ENCODE peak calls at places on chromosomes 5 and 9, in nine cellular contexts. S, V, X, Z, Y, P, M, A and Q are unnamed samples.

GRCh38 chr5:62000646-62001045 is 305.4 kb upstream of the KIF2A start:
- DNase-seq in S (no peak), V (no peak), X (no peak), Z (no peak), Y (no peak), P (no peak), M (no peak), A (no peak), Q (no peak)

GRCh38 chr9:14270358-14271077 is 43.4 kb downstream of the NFIB start:
- DNase-seq in S (peak), V (no peak), X (no peak), Z (no peak), Y (no peak), P (no peak), M (no peak), A (no peak), Q (no peak)

GRCh38 chr5:98401645-98402044 is 371.8 kb upstream of the RGMB start:
- DNase-seq in S (no peak), V (no peak), X (no peak), Z (no peak), Y (no peak), P (no peak), M (no peak), A (no peak), Q (peak)

GRCh38 chr9:123550797-123551196 is 194.8 kb downstream of the CRB2 start:
- DNase-seq in S (no peak), V (no peak), X (no peak), Z (no peak), Y (no peak), P (no peak), M (no peak), A (no peak), Q (no peak)

GRCh38 chr5:150350524-150351344 is 6.8 kb upstream of the TCOF1 start:
- DNase-seq in S (peak), V (peak), X (peak), Z (peak), Y (peak), P (peak), M (peak), A (no peak), Q (peak)

GRCh38 chr9:95116002-95116819 is 201.3 kb downstream of the FANCC start:
- DNase-seq in S (peak), V (no peak), X (no peak), Z (peak), Y (no peak), P (no peak), M (peak), A (no peak), Q (no peak)

GRCh38 chr9:86684148-86684547 is 263.2 kb downstream of the GAS1 start:
- DNase-seq in S (no peak), V (no peak), X (no peak), Z (no peak), Y (no peak), P (no peak), M (no peak), A (no peak), Q (no peak)

GRCh38 chr5:10485142-10485795 is 43.6 kb downstream of the ROPN1L start:
- DNase-seq in S (peak), V (peak), X (peak), Z (no peak), Y (no peak), P (peak), M (no peak), A (no peak), Q (peak)

GRCh38 chr9:98983295-98984268 is 39.9 kb downstream of the COL15A1 start:
- DNase-seq in S (peak), V (no peak), X (no peak), Z (no peak), Y (no peak), P (no peak), M (no peak), A (no peak), Q (peak)

GRCh38 chr5:41967401-41967800 is 42.3 kb downstream of the FBXO4 start:
- DNase-seq in S (no peak), V (no peak), X (no peak), Z (no peak), Y (no peak), P (no peak), M (no peak), A (no peak), Q (no peak)

GRCh38 chr5:32076699-32077695 is 97.1 kb downstream of the GOLPH3 start:
- DNase-seq in S (no peak), V (peak), X (peak), Z (no peak), Y (no peak), P (peak), M (peak), A (no peak), Q (peak)

GRCh38 chr9:129570450-129571297 is 50.2 kb downstream of the C9orf50 start:
- DNase-seq in S (peak), V (peak), X (peak), Z (no peak), Y (no peak), P (peak), M (peak), A (peak), Q (no peak)

GRCh38 chr9:8020161-8020560 is 220.6 kb upstream of the DMAC1 start:
- DNase-seq in S (no peak), V (no peak), X (no peak), Z (no peak), Y (no peak), P (no peak), M (no peak), A (no peak), Q (no peak)

GRCh38 chr9:79254900-79255651 is 316.7 kb upstream of the TLE4 start:
- DNase-seq in S (no peak), V (no peak), X (no peak), Z (no peak), Y (no peak), P (no peak), M (no peak), A (no peak), Q (peak)

GRCh38 chr5:177113566-177114424 is 19.8 kb upstream of the NSD1 start:
- DNase-seq in S (peak), V (peak), X (peak), Z (peak), Y (peak), P (peak), M (peak), A (no peak), Q (no peak)

GRCh38 chr5:40587284-40587882 is 92.3 kb upstream of the PTGER4 start:
- DNase-seq in S (no peak), V (no peak), X (no peak), Z (no peak), Y (no peak), P (no peak), M (no peak), A (no peak), Q (no peak)

GRCh38 chr5:157253547-157253946 is 12.4 kb upstream of the CYFIP2 start:
- DNase-seq in S (no peak), V (no peak), X (peak), Z (no peak), Y (no peak), P (peak), M (peak), A (no peak), Q (peak)

GRCh38 chr5:148559461-148559860 is 94.9 kb downstream of the HTR4 start:
- DNase-seq in S (no peak), V (no peak), X (no peak), Z (no peak), Y (no peak), P (peak), M (peak), A (no peak), Q (no peak)

GRCh38 chr5:143016777-143017374 is 246.7 kb downstream of the ARHGAP26 start:
- DNase-seq in S (no peak), V (no peak), X (no peak), Z (no peak), Y (no peak), P (peak), M (peak), A (no peak), Q (peak)

GRCh38 chr5:81302596-81302995 is 1.2 kb downstream of the ZCCHC9 start:
- DNase-seq in S (no peak), V (no peak), X (no peak), Z (no peak), Y (no peak), P (no peak), M (no peak), A (no peak), Q (no peak)

GRCh38 chr5:51278458-51279049 is 104.7 kb upstream of the ISL1 start:
- DNase-seq in S (no peak), V (no peak), X (no peak), Z (no peak), Y (no peak), P (no peak), M (no peak), A (no peak), Q (peak)

GRCh38 chr9:37608250-37608649 is 15.9 kb upstream of the TOMM5 start:
- DNase-seq in S (no peak), V (no peak), X (no peak), Z (no peak), Y (no peak), P (no peak), M (no peak), A (no peak), Q (no peak)

GRCh38 chr5:10233505-10233904 is 16.2 kb downstream of the ATPSCKMT start:
- DNase-seq in S (no peak), V (no peak), X (peak), Z (peak), Y (no peak), P (peak), M (no peak), A (no peak), Q (peak)

GRCh38 chr9:25603106-25603505 is 75.1 kb downstream of the TUSC1 start:
- DNase-seq in S (no peak), V (no peak), X (no peak), Z (no peak), Y (no peak), P (no peak), M (no peak), A (no peak), Q (no peak)

GRCh38 chr9:91056917-91057316 is 255.3 kb downstream of the SYK start:
- DNase-seq in S (no peak), V (no peak), X (no peak), Z (no peak), Y (no peak), P (no peak), M (no peak), A (no peak), Q (no peak)

GRCh38 chr9:97518909-97519307 is 17.4 kb downstream of the TMOD1 start:
- DNase-seq in S (peak), V (no peak), X (peak), Z (no peak), Y (no peak), P (peak), M (peak), A (no peak), Q (no peak)

GRCh38 chr5:34718516-34718915 is 62.4 kb downstream of the RAI14 start:
- DNase-seq in S (no peak), V (no peak), X (no peak), Z (no peak), Y (no peak), P (no peak), M (no peak), A (no peak), Q (no peak)

GRCh38 chr5:34721359-34721758 is 65.2 kb downstream of the RAI14 start:
- DNase-seq in S (no peak), V (no peak), X (no peak), Z (no peak), Y (no peak), P (no peak), M (no peak), A (no peak), Q (no peak)

GRCh38 chr5:34717426-34718327 is 61.5 kb downstream of the RAI14 start:
- DNase-seq in S (no peak), V (no peak), X (no peak), Z (no peak), Y (no peak), P (peak), M (no peak), A (no peak), Q (peak)

GRCh38 chr5:34716986-34717385 is 60.9 kb downstream of the RAI14 start:
- DNase-seq in S (no peak), V (no peak), X (no peak), Z (no peak), Y (no peak), P (no peak), M (no peak), A (no peak), Q (no peak)

DNA sequence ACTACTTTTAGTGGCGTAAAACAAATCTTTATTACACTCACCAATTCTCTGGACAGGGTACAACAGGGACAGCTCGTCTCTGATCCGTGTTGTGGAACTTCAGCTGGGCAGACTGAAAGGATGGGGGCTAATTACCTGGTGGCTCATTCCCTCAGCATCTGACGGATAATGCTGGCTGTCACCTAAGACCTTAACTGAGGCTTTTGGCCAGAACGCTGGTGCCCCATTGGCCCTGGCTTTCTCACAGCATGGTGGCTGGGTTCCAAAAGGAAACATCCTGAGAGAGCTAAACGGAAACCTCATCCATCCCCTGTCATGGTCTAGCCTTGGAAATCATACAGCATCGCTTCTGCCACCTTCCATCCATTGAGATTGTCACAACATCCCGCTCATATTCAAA is 62.9 kb downstream of the RAI14 start:
- DNase-seq in S (no peak), V (no peak), X (no peak), Z (no peak), Y (no peak), P (no peak), M (no peak), A (no peak), Q (no peak)
- H3K27ac ChIP-seq in S (peak), V (no peak), X (no peak), Z (no peak), Y (no peak), P (no peak), M (no peak), A (peak), Q (no peak)

DNA sequence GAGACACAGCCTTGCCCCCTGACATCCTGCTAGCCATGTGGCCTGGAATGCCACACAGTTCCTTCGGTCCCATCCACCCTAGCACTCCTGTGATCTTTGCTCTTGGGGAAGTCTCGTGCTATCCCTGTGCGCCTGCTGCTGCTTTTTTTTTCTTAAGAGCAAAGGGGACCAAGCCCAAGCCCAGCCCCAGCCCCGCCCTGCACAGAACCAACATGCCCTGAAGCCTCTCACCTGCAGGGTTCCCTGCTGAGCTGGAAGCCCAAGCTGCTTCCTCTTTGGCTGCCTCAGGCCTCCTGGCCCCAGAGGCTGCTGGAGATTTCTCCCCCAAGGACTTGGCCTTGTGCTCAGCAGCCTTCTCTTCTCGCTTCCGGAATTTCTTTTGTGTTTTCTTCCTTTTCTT is 1.8 kb downstream of the SURF6 start:
- DNase-seq in S (peak), V (peak), X (no peak), Z (peak), Y (peak), P (no peak), M (peak), A (no peak), Q (no peak)
- H3K4me3 ChIP-seq in S (no peak), V (no peak), X (no peak), Z (no peak), Y (no peak), P (no peak), M (no peak), A (no peak), Q (no peak)

GRCh38 chr5:127027539-127027938 is 2.8 kb downstream of the MARCHF3 start:
- DNase-seq in S (no peak), V (no peak), X (no peak), Z (no peak), Y (no peak), P (no peak), M (no peak), A (no peak), Q (no peak)

GRCh38 chr5:127029513-127030258 is 672 bp downstream of the MARCHF3 start:
- DNase-seq in S (peak), V (peak), X (peak), Z (peak), Y (peak), P (peak), M (peak), A (no peak), Q (peak)

GRCh38 chr5:127031147-127031862 is 947 bp upstream of the MARCHF3 start:
- DNase-seq in S (no peak), V (no peak), X (peak), Z (peak), Y (peak), P (peak), M (no peak), A (no peak), Q (no peak)

GRCh38 chr5:127030259-127031146 is at the start of gene MARCHF3:
- DNase-seq in S (peak), V (peak), X (peak), Z (peak), Y (peak), P (peak), M (peak), A (peak), Q (peak)

GRCh38 chr5:127028822-127029457 is 1.4 kb downstream of the MARCHF3 start:
- DNase-seq in S (no peak), V (no peak), X (no peak), Z (no peak), Y (peak), P (peak), M (peak), A (no peak), Q (peak)
- H3K27ac ChIP-seq in S (no peak), V (peak), X (no peak), Z (no peak), Y (no peak), P (no peak), M (peak), A (no peak), Q (peak)

DNA sequence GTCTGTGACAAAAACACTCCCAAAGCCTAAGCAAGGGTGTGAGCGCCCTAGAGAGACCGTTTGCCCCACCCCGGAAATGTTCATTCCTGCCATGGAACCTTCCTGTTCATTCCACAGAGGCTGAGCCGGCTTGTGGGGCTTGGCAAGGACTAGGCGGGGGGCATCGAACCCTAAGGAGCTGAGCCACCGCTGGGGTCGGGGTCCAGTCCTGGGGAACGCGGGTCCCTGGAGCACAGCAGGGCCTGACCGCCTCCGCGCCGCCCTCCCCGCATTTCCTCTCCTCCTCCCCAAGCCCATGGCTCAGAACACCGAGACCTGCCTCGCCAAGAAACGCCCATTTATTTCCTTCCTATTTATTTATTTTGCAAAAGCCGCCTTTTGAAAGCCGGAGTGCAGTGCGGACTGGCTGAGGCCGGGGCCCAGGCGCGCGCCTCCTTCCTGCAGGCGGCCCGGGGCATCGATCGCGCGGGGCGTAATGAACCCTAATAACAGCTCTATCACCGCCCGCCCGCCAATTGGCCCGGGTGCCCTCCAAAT is 228.9 kb upstream of the IRX4 start:
- DNase-seq in S (no peak), V (no peak), X (no peak), Z (no peak), Y (no peak), P (no peak), M (no peak), A (no peak), Q (no peak)
- H3K4me3 ChIP-seq in S (no peak), V (no peak), X (no peak), Z (no peak), Y (no peak), P (no peak), M (no peak), A (no peak), Q (no peak)

GRCh38 chr5:43149231-43149630 is 28.5 kb downstream of the ZNF131 start:
- DNase-seq in S (no peak), V (no peak), X (no peak), Z (no peak), Y (no peak), P (no peak), M (no peak), A (no peak), Q (no peak)

GRCh38 chr5:43152946-43153345 is 32.2 kb downstream of the ZNF131 start:
- DNase-seq in S (no peak), V (no peak), X (no peak), Z (no peak), Y (no peak), P (no peak), M (no peak), A (no peak), Q (no peak)

GRCh38 chr5:43150748-43151147 is 30.0 kb downstream of the ZNF131 start:
- DNase-seq in S (no peak), V (no peak), X (no peak), Z (no peak), Y (no peak), P (no peak), M (no peak), A (no peak), Q (peak)

GRCh38 chr5:43146958-43147357 is 26.2 kb downstream of the ZNF131 start:
- DNase-seq in S (no peak), V (no peak), X (no peak), Z (no peak), Y (no peak), P (no peak), M (no peak), A (no peak), Q (no peak)

GRCh38 chr5:43150075-43150474 is 29.4 kb downstream of the ZNF131 start:
- DNase-seq in S (no peak), V (no peak), X (no peak), Z (no peak), Y (no peak), P (no peak), M (no peak), A (no peak), Q (no peak)
- H3K27ac ChIP-seq in S (no peak), V (no peak), X (no peak), Z (no peak), Y (no peak), P (no peak), M (no peak), A (no peak), Q (no peak)

GRCh38 chr9:104993291-104993963 is 65.5 kb upstream of the ABCA1 start:
- DNase-seq in S (peak), V (peak), X (no peak), Z (peak), Y (peak), P (peak), M (peak), A (peak), Q (no peak)
- H3K4me3 ChIP-seq in S (no peak), V (peak), X (no peak), Z (no peak), Y (no peak), P (no peak), M (no peak), A (peak), Q (no peak)

GRCh38 chr5:130102995-130103394 is 198.7 kb downstream of the CHSY3 start:
- DNase-seq in S (no peak), V (no peak), X (no peak), Z (no peak), Y (no peak), P (no peak), M (no peak), A (no peak), Q (no peak)
- H3K27ac ChIP-seq in S (no peak), V (no peak), X (no peak), Z (no peak), Y (no peak), P (no peak), M (no peak), A (no peak), Q (no peak)

GRCh38 chr5:6162175-6162574 is 216.2 kb downstream of the MED10 start:
- DNase-seq in S (no peak), V (no peak), X (no peak), Z (no peak), Y (no peak), P (no peak), M (no peak), A (no peak), Q (no peak)

GRCh38 chr5:6163913-6164312 is 214.4 kb downstream of the MED10 start:
- DNase-seq in S (no peak), V (no peak), X (no peak), Z (no peak), Y (no peak), P (no peak), M (no peak), A (no peak), Q (no peak)

GRCh38 chr5:6159864-6160199 is 218.5 kb downstream of the MED10 start:
- DNase-seq in S (no peak), V (no peak), X (no peak), Z (no peak), Y (no peak), P (no peak), M (no peak), A (no peak), Q (no peak)

GRCh38 chr5:6161257-6161656 is 217.1 kb downstream of the MED10 start:
- DNase-seq in S (no peak), V (no peak), X (no peak), Z (no peak), Y (no peak), P (no peak), M (no peak), A (no peak), Q (no peak)

GRCh38 chr5:6158974-6159863 is 219.1 kb downstream of the MED10 start:
- DNase-seq in S (no peak), V (no peak), X (peak), Z (no peak), Y (no peak), P (peak), M (no peak), A (no peak), Q (no peak)
- H3K4me3 ChIP-seq in S (no peak), V (no peak), X (peak), Z (no peak), Y (no peak), P (no peak), M (no peak), A (no peak), Q (no peak)